ENCODE peak calls at places on chromosome 5, in ten cellular contexts. V, H, R, I, Z, S, W, D, N and B are unnamed samples.

GRCh38 chr5:530001-530400 is 5.8 kb upstream of the SLC9A3 start:
- DNase-seq in S (no peak), W (no peak), V (no peak), D (no peak), Z (no peak), N (no peak), R (peak), H (no peak), I (no peak), B (no peak)

GRCh38 chr5:159123700-159124099 is 24.0 kb upstream of the EBF1 start:
- DNase-seq in S (no peak), R (peak), N (no peak), D (no peak), V (no peak), W (no peak), I (no peak), H (no peak), Z (no peak), B (no peak)

GRCh38 chr5:134450374-134450773 is 38.7 kb upstream of the CDKN2AIPNL start:
- DNase-seq in N (no peak), D (no peak), V (no peak), W (no peak), R (no peak), H (no peak), S (no peak), I (no peak), Z (no peak), B (no peak)

GRCh38 chr5:36237756-36238155 is 4.0 kb downstream of the NADK2 start:
- DNase-seq in D (no peak), S (no peak), I (no peak), W (no peak), R (no peak), N (no peak), Z (peak), H (no peak), V (no peak), B (no peak)

GRCh38 chr5:69271376-69271775 is 36.7 kb downstream of the CDK7 start:
- DNase-seq in S (peak), Z (peak), I (no peak), V (no peak), D (peak), N (no peak), H (no peak), R (no peak), W (no peak), B (no peak)

GRCh38 chr5:126003309-126003708 is 419.9 kb upstream of the GRAMD2B start:
- DNase-seq in D (peak), V (no peak), R (no peak), H (no peak), W (no peak), N (no peak), S (peak), I (no peak), Z (peak), B (peak)

GRCh38 chr5:14958196-14958595 is 86.6 kb upstream of the ANKH start:
- DNase-seq in N (no peak), I (no peak), W (no peak), Z (no peak), S (no peak), V (no peak), R (no peak), H (no peak), D (no peak), B (no peak)

GRCh38 chr5:132358760-132359159 is 10.8 kb upstream of the SLC22A5 start:
- DNase-seq in H (no peak), N (no peak), D (no peak), R (no peak), S (no peak), I (no peak), V (no peak), Z (no peak), W (no peak), B (no peak)

GRCh38 chr5:132365213-132365612 is 4.3 kb upstream of the SLC22A5 start:
- DNase-seq in R (no peak), S (no peak), I (no peak), N (no peak), W (no peak), V (no peak), H (no peak), D (peak), Z (peak), B (no peak)

GRCh38 chr5:132044207-132044606 is 16.2 kb upstream of the IL3 start:
- DNase-seq in W (peak), I (no peak), D (no peak), Z (no peak), H (no peak), N (no peak), S (no peak), V (no peak), R (no peak), B (no peak)

GRCh38 chr5:132747693-132748440 is 641 bp downstream of the CCNI2 start:
- DNase-seq in W (no peak), I (no peak), H (no peak), V (peak), N (no peak), S (no peak), Z (no peak), D (no peak), R (no peak), B (no peak)

GRCh38 chr5:6754766-6755165 is 41.5 kb downstream of the TENT4A start:
- DNase-seq in D (no peak), Z (no peak), V (no peak), R (no peak), N (no peak), W (no peak), H (no peak), I (no peak), S (no peak), B (no peak)

GRCh38 chr5:1405539-1406530 is 39.4 kb downstream of the SLC6A3 start:
- DNase-seq in V (no peak), D (no peak), H (no peak), S (no peak), Z (no peak), W (no peak), R (no peak), N (no peak), I (no peak), B (no peak)

GRCh38 chr5:79935992-79936643 is 54.9 kb downstream of the MTX3 start:
- DNase-seq in I (no peak), S (peak), W (no peak), D (no peak), N (no peak), V (no peak), Z (no peak), R (no peak), H (peak), B (no peak)